ENCODE peak calls at places on chromosomes 6 and 20, in nine cellular contexts. K, V, R, D, J, L, Y, B and N are unnamed samples.

GRCh38 chr6:13066820-13067219 is 261.5 kb downstream of the TBC1D7 start:
- DNase-seq in B (no peak), K (no peak), V (no peak), D (no peak), R (no peak), Y (no peak), J (no peak), L (no peak), N (no peak)

GRCh38 chr6:121430514-121431460 is 4.7 kb upstream of the GJA1 start:
- DNase-seq in R (no peak), L (no peak), V (no peak), B (no peak), J (no peak), K (peak), D (no peak), Y (no peak), N (no peak)

GRCh38 chr6:170057034-170057734 is 233.7 kb downstream of the DLL1 start:
- DNase-seq in J (no peak), R (no peak), L (peak), V (no peak), K (no peak), B (peak), D (no peak), Y (no peak), N (no peak)

GRCh38 chr6:28586273-28586672 is 60.6 kb downstream of the GPX5 start:
- DNase-seq in J (no peak), Y (no peak), R (no peak), V (no peak), L (no peak), D (no peak), B (no peak), K (no peak), N (no peak)

GRCh38 chr6:154428892-154429291 is 72.3 kb upstream of the IPCEF1 start:
- DNase-seq in V (no peak), D (no peak), J (no peak), L (no peak), Y (no peak), R (no peak), K (no peak), B (no peak), N (no peak)

GRCh38 chr6:70700922-70701876 is 33.5 kb downstream of the SMAP1 start:
- DNase-seq in L (no peak), V (no peak), K (no peak), J (no peak), B (no peak), R (no peak), Y (peak), D (peak), N (no peak)

GRCh38 chr6:137830562-137830961 is 36.5 kb upstream of the TNFAIP3 start:
- DNase-seq in D (no peak), Y (no peak), B (no peak), R (no peak), L (no peak), J (no peak), K (peak), V (peak), N (peak)

GRCh38 chr20:50563133-50563944 is 53.2 kb downstream of the PTPN1 start:
- DNase-seq in D (no peak), B (no peak), J (no peak), K (no peak), Y (no peak), V (no peak), R (no peak), L (no peak), N (peak)

GRCh38 chr6:16338577-16339262 is 100.3 kb downstream of the GMPR start:
- DNase-seq in D (peak), J (no peak), Y (peak), V (no peak), L (peak), K (peak), B (no peak), R (no peak), N (no peak)

GRCh38 chr20:63703471-63703975 is 4.3 kb downstream of the ARFRP1 start:
- DNase-seq in L (peak), Y (no peak), B (peak), D (no peak), K (no peak), R (no peak), V (no peak), J (no peak), N (no peak)

GRCh38 chr6:117591405-117591804 is 10.9 kb downstream of the GOPC start:
- DNase-seq in Y (no peak), K (no peak), D (no peak), L (no peak), R (no peak), J (no peak), V (no peak), B (no peak), N (no peak)

GRCh38 chr20:57762531-57763234 is 52.9 kb upstream of the PMEPA1 start:
- DNase-seq in K (no peak), J (no peak), R (no peak), V (no peak), B (peak), Y (no peak), D (no peak), L (no peak), N (no peak)

GRCh38 chr20:38298768-38299288 is 5.1 kb upstream of the BPI start:
- DNase-seq in L (peak), Y (peak), D (peak), V (no peak), K (peak), B (peak), R (no peak), J (no peak), N (no peak)

GRCh38 chr20:24106155-24106800 is 117.7 kb upstream of the GGTLC1 start:
- DNase-seq in B (no peak), L (no peak), D (no peak), Y (no peak), J (no peak), R (no peak), V (no peak), K (no peak), N (no peak)

GRCh38 chr20:24100370-24101011 is 111.9 kb upstream of the GGTLC1 start:
- DNase-seq in D (peak), Y (peak), J (no peak), L (no peak), B (no peak), K (peak), R (peak), V (peak), N (peak)

GRCh38 chr20:24098886-24099285 is 110.3 kb upstream of the GGTLC1 start:
- DNase-seq in K (peak), J (no peak), R (no peak), L (no peak), Y (no peak), V (no peak), D (no peak), B (no peak), N (no peak)

GRCh38 chr20:24102749-24103148 is 114.2 kb upstream of the GGTLC1 start:
- DNase-seq in L (no peak), R (no peak), K (peak), Y (no peak), J (no peak), D (no peak), V (no peak), B (no peak), N (no peak)

GRCh38 chr20:24102290-24102689 is 113.7 kb upstream of the GGTLC1 start:
- DNase-seq in J (no peak), Y (no peak), L (no peak), K (no peak), R (no peak), V (peak), B (no peak), D (no peak), N (peak)
- TF ChIP-seq CTCF in J (no peak), Y (no peak), L (no peak), K (peak), R (no peak), V (peak), B (no peak), D (peak), N (peak)

DNA sequence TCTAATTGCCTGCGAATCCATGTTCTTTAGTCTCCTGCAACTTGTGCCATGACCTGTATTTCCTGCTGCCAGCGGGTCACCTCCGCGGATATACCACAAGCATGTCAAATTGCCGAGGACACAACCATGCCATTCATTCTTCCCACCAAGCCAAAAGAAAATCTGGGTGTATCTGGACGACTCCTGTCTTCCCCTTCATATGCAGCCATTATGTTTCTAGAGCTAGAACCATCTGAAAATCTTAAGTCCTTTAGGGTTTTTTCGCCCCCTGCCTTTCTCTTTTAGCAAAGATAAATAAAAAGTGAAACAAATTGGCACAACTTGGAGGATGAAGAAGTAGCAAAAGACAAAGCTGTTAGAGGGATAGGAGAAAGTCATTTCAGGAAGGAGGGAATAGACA is 242.6 kb downstream of the ARID1B start:
- DNase-seq in D (no peak), R (no peak), Y (no peak), K (peak), L (no peak), B (no peak), V (peak), J (no peak), N (no peak)
- TF ChIP-seq CTCF in D (no peak), R (no peak), Y (no peak), K (no peak), L (no peak), B (peak), V (no peak), J (no peak), N (no peak)

GRCh38 chr6:96468681-96469224 is 52.9 kb upstream of the UFL1 start:
- DNase-seq in Y (no peak), V (peak), L (no peak), B (no peak), J (no peak), K (peak), R (no peak), D (no peak), N (no peak)
- TF ChIP-seq CTCF in Y (no peak), V (no peak), L (no peak), B (no peak), J (peak), K (no peak), R (peak), D (no peak), N (peak)

DNA sequence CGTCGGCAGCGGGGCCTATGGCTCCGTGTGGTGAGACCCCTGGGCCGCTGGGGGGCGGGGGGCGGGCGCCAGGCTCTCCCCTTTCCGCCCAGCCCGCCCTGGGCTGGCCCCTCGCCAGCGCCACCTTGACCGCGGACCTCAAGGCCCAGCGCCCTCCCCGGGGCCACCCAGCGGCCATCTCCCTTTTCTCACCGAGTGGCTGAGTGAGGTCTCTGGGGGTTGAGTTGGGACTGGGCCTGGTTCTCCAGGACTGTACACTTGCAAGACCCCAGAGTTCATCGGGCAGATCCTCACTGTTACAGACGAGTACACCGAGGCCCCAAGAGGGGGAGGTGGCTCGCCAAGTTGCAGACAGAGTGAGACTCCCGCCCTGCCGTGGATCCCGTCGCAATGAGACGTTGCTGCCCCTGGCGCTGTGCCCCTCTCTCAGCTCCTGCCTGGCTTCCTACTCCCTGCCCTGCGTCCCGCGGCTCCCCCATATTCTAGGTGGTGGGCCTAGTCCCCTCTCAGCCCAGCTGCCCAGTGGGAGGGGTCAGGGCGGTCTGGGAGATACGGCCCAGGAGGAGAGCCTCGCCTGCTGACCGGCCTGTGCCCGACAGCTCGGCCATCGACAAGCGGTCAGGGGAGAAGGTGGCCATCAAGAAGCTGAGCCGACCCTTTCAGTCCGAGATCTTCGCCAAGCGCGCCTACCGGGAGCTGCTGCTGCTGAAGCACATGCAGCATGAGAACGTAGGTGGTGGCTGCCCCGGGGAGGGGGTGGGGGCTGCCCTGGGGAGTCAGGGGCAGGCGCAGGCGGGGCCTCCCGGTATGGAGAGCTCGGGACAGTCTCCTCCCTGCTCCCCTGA is 581 bp downstream of the MAPK13 start:
- DNase-seq in Y (no peak), L (peak), K (peak), B (peak), D (no peak), V (peak), J (peak), R (peak), N (peak)
- TF ChIP-seq CTCF in Y (no peak), L (no peak), K (no peak), B (peak), D (no peak), V (no peak), J (peak), R (peak), N (no peak)

GRCh38 chr20:41268917-41269652 is 48.4 kb downstream of the ZHX3 start:
- DNase-seq in K (no peak), B (no peak), Y (no peak), R (no peak), J (no peak), D (no peak), V (no peak), L (no peak), N (no peak)
- TF ChIP-seq CTCF in K (no peak), B (no peak), Y (no peak), R (no peak), J (no peak), D (no peak), V (no peak), L (no peak), N (no peak)

DNA sequence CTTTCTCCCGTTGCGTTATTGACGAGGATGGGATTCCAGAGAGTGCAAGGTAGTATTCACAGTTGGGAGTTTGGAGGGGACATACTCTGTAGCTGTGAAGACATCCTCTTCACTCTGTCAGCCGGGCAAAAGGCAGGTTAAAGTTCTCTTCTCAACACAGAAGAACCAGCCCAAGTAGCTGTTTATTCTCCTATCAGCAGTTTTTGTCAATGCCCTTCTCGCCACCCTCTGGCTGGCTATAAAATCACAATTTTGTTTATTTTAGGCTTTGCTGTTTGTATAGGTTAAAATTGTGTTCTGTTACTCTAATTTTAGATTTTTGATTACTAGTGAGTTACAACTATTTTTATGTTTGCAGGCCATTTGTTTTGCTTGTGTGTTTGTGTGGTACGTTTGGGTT is 37.9 kb upstream of the MAS1 start:
- DNase-seq in V (peak), L (no peak), Y (no peak), R (peak), K (peak), J (no peak), B (no peak), D (no peak), N (no peak)
- TF ChIP-seq CTCF in V (peak), L (no peak), Y (no peak), R (peak), K (no peak), J (no peak), B (no peak), D (peak), N (no peak)

DNA sequence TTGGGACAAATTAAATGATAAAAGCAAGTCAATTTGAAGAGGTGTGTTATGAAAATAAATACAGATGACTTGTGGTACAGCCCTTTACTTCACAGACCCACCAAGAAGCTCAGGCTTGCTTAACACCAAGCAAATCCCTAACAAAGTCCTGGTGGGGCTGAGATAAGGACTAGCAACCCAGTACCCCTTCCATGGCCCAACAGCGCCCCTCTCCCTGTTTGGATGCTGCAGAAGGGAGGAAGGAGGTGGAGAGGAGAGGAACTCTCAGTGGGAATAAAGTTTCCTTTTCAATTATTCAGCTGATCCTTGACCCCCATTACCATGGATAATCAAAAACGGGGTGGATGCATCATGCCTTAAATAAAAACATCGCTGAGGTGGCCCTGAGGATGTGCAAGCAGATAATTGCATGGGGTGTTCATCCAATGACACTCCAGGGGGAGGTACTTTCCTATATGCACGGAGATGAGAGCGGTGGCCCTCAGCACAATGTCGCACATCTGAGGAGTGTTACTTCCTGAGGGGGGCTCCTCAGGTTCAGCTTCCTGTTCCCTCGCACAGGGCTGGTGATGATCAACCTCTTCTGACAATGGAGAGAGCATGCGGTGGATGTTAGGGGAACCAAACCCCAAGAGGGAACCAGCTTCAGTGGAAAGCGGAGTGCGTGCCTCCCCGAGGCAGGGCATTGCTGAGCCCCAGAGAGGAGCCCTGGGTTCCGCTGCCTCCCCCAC is 4.4 kb upstream of the ZNF831 start:
- DNase-seq in J (no peak), L (no peak), Y (no peak), V (no peak), R (peak), K (no peak), B (no peak), D (no peak), N (peak)
- TF ChIP-seq CTCF in J (no peak), L (no peak), Y (no peak), V (no peak), R (no peak), K (no peak), B (peak), D (no peak), N (peak)

GRCh38 chr6:36890264-36890663 is 4.5 kb downstream of the C6orf89 start:
- DNase-seq in Y (no peak), J (no peak), V (no peak), K (no peak), B (no peak), L (no peak), R (no peak), D (no peak), N (no peak)
- TF ChIP-seq CTCF in Y (no peak), J (no peak), V (no peak), K (no peak), B (no peak), L (no peak), R (no peak), D (no peak), N (no peak)

GRCh38 chr6:75204222-75204958 is 1.5 kb downstream of the COL12A1 start:
- DNase-seq in R (no peak), Y (peak), K (peak), L (peak), V (peak), B (peak), J (peak), D (peak), N (peak)

GRCh38 chr6:75207211-75207984 is 1.5 kb upstream of the COL12A1 start:
- DNase-seq in K (peak), D (no peak), B (peak), L (peak), V (no peak), J (peak), Y (no peak), R (no peak), N (peak)

GRCh38 chr6:75205776-75206334 is at the start of gene COL12A1:
- DNase-seq in D (peak), L (peak), V (no peak), B (peak), K (peak), R (no peak), Y (peak), J (peak), N (peak)

GRCh38 chr6:75204959-75205775 is 686 bp downstream of the COL12A1 start:
- DNase-seq in D (no peak), R (no peak), B (peak), L (peak), K (peak), Y (peak), J (peak), V (no peak), N (peak)

GRCh38 chr6:75206338-75207210 is 721 bp upstream of the COL12A1 start:
- DNase-seq in K (peak), R (no peak), V (no peak), B (peak), L (peak), J (no peak), D (no peak), Y (no peak), N (no peak)
- TF ChIP-seq CTCF in K (peak), R (no peak), V (no peak), B (no peak), L (no peak), J (no peak), D (no peak), Y (no peak), N (no peak)

GRCh38 chr6:4829089-4829488 is 52.9 kb downstream of the CDYL start:
- DNase-seq in B (no peak), K (no peak), J (no peak), L (no peak), R (no peak), V (no peak), D (no peak), Y (no peak), N (no peak)

GRCh38 chr6:4822476-4822875 is 46.3 kb downstream of the CDYL start:
- DNase-seq in D (no peak), K (no peak), J (no peak), V (no peak), R (no peak), Y (no peak), L (no peak), B (no peak), N (no peak)

GRCh38 chr6:4828187-4828698 is 52.0 kb downstream of the CDYL start:
- DNase-seq in J (no peak), R (no peak), K (no peak), Y (no peak), D (no peak), L (no peak), B (no peak), V (no peak), N (no peak)
- TF ChIP-seq CTCF in J (no peak), R (no peak), K (no peak), Y (no peak), D (no peak), L (no peak), B (no peak), V (no peak), N (no peak)